ENCODE peak calls at places on chromosomes 6 and 20, in nine cellular contexts. One of them, this sample, is unnamed.

GRCh38 chr20:14055127-14055742 is 59.9 kb downstream of the MACROD2 start:
- DNase-seq in hepatocyte: peak; percentile 82
- DNase-seq in adrenal gland: peak; percentile 48
- DNase-seq in CD4-positive, alpha-beta memory T cell: no peak
- DNase-seq in body of pancreas: peak; percentile 57
- DNase-seq in AG04450: peak; percentile 20
- DNase-seq in testis: peak; percentile 39
- DNase-seq in lung: no peak
- DNase-seq in upper lobe of left lung: no peak
- DNase-seq in this sample: no peak

GRCh38 chr6:101454106-101454676 is 60.7 kb downstream of the GRIK2 start:
- DNase-seq in hepatocyte: no peak
- DNase-seq in adrenal gland: no peak
- DNase-seq in CD4-positive, alpha-beta memory T cell: no peak
- DNase-seq in body of pancreas: no peak
- DNase-seq in AG04450: no peak
- DNase-seq in testis: no peak
- DNase-seq in lung: no peak
- DNase-seq in upper lobe of left lung: no peak
- DNase-seq in this sample: no peak

GRCh38 chr6:43668151-43669028 is 19.2 kb downstream of the MRPS18A start:
- DNase-seq in hepatocyte: peak; percentile 82
- DNase-seq in adrenal gland: peak; percentile 81
- DNase-seq in CD4-positive, alpha-beta memory T cell: peak; percentile 48
- DNase-seq in body of pancreas: peak; percentile 61
- DNase-seq in AG04450: no peak
- DNase-seq in testis: peak; percentile 58
- DNase-seq in lung: peak; percentile 66
- DNase-seq in upper lobe of left lung: peak; percentile 82
- DNase-seq in this sample: peak; percentile 25

GRCh38 chr6:135936606-135937005 is 85.1 kb downstream of the PDE7B start:
- DNase-seq in hepatocyte: peak; percentile 25
- DNase-seq in adrenal gland: no peak
- DNase-seq in CD4-positive, alpha-beta memory T cell: no peak
- DNase-seq in body of pancreas: no peak
- DNase-seq in AG04450: peak; percentile 92
- DNase-seq in testis: no peak
- DNase-seq in lung: no peak
- DNase-seq in upper lobe of left lung: no peak
- DNase-seq in this sample: no peak

GRCh38 chr20:44979090-44979621 is 12.8 kb downstream of the STK4 start:
- DNase-seq in hepatocyte: no peak
- DNase-seq in adrenal gland: no peak
- DNase-seq in CD4-positive, alpha-beta memory T cell: peak; percentile 94
- DNase-seq in body of pancreas: peak; percentile 58
- DNase-seq in AG04450: no peak
- DNase-seq in testis: no peak
- DNase-seq in lung: peak; percentile 45
- DNase-seq in upper lobe of left lung: no peak
- DNase-seq in this sample: peak; percentile 87

GRCh38 chr6:71486466-71486865 is 197.9 kb downstream of the OGFRL1 start:
- DNase-seq in hepatocyte: no peak
- DNase-seq in adrenal gland: no peak
- DNase-seq in CD4-positive, alpha-beta memory T cell: no peak
- DNase-seq in body of pancreas: no peak
- DNase-seq in AG04450: no peak
- DNase-seq in testis: no peak
- DNase-seq in lung: no peak
- DNase-seq in upper lobe of left lung: no peak
- DNase-seq in this sample: no peak

GRCh38 chr20:56359212-56360132 is 698 bp downstream of the FAM210B start:
- DNase-seq in hepatocyte: peak; percentile 79
- DNase-seq in adrenal gland: peak; percentile 53
- DNase-seq in CD4-positive, alpha-beta memory T cell: no peak
- DNase-seq in body of pancreas: peak; percentile 60
- DNase-seq in AG04450: peak; percentile 26
- DNase-seq in testis: peak; percentile 67
- DNase-seq in lung: peak; percentile 39
- DNase-seq in upper lobe of left lung: peak; percentile 84
- DNase-seq in this sample: peak; percentile 27

GRCh38 chr6:35139924-35140524 is 1.1 kb downstream of the TCP11 start:
- DNase-seq in hepatocyte: peak; percentile 78
- DNase-seq in adrenal gland: peak; percentile 38
- DNase-seq in CD4-positive, alpha-beta memory T cell: no peak
- DNase-seq in body of pancreas: peak; percentile 50
- DNase-seq in AG04450: peak; percentile 56
- DNase-seq in testis: peak; percentile 51
- DNase-seq in lung: no peak
- DNase-seq in upper lobe of left lung: no peak
- DNase-seq in this sample: peak; percentile 26

GRCh38 chr6:112470950-112471349 is 123.8 kb downstream of the RFPL4B start:
- DNase-seq in hepatocyte: peak; percentile 30
- DNase-seq in adrenal gland: no peak
- DNase-seq in CD4-positive, alpha-beta memory T cell: no peak
- DNase-seq in body of pancreas: no peak
- DNase-seq in AG04450: no peak
- DNase-seq in testis: no peak
- DNase-seq in lung: no peak
- DNase-seq in upper lobe of left lung: no peak
- DNase-seq in this sample: no peak

GRCh38 chr20:38143646-38144554 is 21.2 kb downstream of the TGM2 start:
- DNase-seq in hepatocyte: peak; percentile 87
- DNase-seq in adrenal gland: peak; percentile 56
- DNase-seq in CD4-positive, alpha-beta memory T cell: no peak
- DNase-seq in body of pancreas: peak; percentile 74
- DNase-seq in AG04450: peak; percentile 48
- DNase-seq in testis: no peak
- DNase-seq in lung: no peak
- DNase-seq in upper lobe of left lung: no peak
- DNase-seq in this sample: no peak

GRCh38 chr20:38139919-38140753 is 24.9 kb downstream of the TGM2 start:
- DNase-seq in hepatocyte: peak; percentile 35
- DNase-seq in adrenal gland: no peak
- DNase-seq in CD4-positive, alpha-beta memory T cell: no peak
- DNase-seq in body of pancreas: no peak
- DNase-seq in AG04450: no peak
- DNase-seq in testis: no peak
- DNase-seq in lung: no peak
- DNase-seq in upper lobe of left lung: no peak
- DNase-seq in this sample: no peak

GRCh38 chr20:38141154-38141888 is 23.7 kb downstream of the TGM2 start:
- DNase-seq in hepatocyte: no peak
- DNase-seq in adrenal gland: no peak
- DNase-seq in CD4-positive, alpha-beta memory T cell: no peak
- DNase-seq in body of pancreas: no peak
- DNase-seq in AG04450: no peak
- DNase-seq in testis: no peak
- DNase-seq in lung: no peak
- DNase-seq in upper lobe of left lung: no peak
- DNase-seq in this sample: no peak

GRCh38 chr20:38143238-38143645 is 21.8 kb downstream of the TGM2 start:
- DNase-seq in hepatocyte: peak; percentile 85
- DNase-seq in adrenal gland: no peak
- DNase-seq in CD4-positive, alpha-beta memory T cell: no peak
- DNase-seq in body of pancreas: peak; percentile 37
- DNase-seq in AG04450: no peak
- DNase-seq in testis: no peak
- DNase-seq in lung: no peak
- DNase-seq in upper lobe of left lung: no peak
- DNase-seq in this sample: no peak

DNA sequence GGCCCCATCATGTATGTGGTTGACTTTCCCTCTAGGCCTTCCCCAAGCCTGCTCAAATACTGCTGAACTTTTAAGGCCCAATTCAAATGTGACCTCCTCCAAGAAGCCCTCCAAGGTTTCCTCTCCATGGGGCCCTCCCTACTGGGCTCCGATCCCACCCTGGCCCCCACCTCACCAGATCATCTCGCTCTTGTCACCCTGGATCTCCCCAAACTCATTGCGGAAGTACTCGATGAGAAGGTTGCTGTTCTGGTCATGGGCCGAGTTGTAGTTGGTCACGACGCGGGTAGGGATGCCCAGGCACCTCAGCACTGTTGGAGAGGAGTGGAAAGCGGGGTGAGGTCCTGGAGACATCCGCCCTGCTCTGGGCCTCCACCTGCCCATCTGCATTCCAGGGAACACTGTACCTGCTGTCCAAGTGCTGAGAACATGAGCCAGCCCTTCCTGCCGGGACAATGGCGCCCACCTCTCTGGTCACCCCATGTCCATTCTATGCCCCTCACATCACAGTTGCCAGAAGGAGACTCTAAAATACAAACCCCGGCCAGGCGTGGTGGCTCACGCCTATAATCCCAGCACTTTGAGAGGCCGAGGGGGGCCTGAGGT is 23.1 kb downstream of the TGM2 start:
- DNase-seq in hepatocyte: no peak
- DNase-seq in adrenal gland: no peak
- DNase-seq in CD4-positive, alpha-beta memory T cell: no peak
- DNase-seq in body of pancreas: no peak
- DNase-seq in AG04450: no peak
- DNase-seq in testis: no peak
- DNase-seq in lung: no peak
- DNase-seq in upper lobe of left lung: no peak
- DNase-seq in this sample: no peak
- H3K27ac ChIP-seq in hepatocyte: peak overlapping the region; percentile 99
- H3K27ac ChIP-seq in adrenal gland: no peak overlapping the region
- H3K27ac ChIP-seq in CD4-positive, alpha-beta memory T cell: no peak overlapping the region
- H3K27ac ChIP-seq in body of pancreas: no peak overlapping the region
- H3K27ac ChIP-seq in AG04450: no peak overlapping the region
- H3K27ac ChIP-seq in testis: no peak overlapping the region
- H3K27ac ChIP-seq in lung: no peak overlapping the region
- H3K27ac ChIP-seq in upper lobe of left lung: peak overlapping the region; percentile 86
- H3K27ac ChIP-seq in this sample: no peak overlapping the region

DNA sequence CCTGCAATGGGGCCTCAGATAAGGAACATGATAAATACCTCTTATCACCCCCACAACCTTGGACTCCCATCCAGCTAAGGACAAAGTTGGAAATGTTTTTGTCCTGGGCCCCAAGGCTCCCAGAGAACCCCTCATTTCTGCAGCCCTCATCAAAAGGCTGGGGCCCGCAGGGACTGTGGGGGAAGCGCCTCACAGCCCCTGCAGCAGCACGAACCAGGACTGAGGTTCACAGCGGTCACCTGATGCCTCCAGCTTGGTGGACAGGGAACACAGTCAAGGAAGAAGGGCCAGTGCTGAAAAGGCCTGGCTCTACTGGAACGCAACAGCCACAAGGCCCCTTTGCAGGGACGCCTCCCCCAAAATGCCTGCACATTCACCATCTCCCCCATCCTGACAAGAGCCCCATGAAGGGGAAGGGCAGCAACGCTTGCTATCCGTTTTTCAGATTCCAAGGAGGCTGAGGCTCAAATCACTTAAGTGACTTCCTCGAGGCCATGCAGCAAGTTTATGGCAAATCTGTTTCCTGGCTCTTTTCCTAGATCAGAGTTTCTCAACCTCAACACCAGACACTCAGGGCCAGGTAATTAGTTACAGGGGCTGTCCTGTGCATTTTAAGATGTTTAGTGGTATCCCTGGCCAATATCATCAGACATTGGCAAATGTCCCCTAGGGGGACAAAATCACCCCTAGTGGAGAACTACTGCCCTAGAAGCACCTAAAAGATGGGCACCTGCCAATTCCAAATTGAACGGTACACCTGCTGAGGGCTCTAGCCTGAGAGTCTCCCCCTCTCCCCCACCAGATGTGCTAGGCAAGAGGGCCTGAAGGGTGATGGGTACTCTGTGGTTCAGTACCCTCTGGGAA is 10.5 kb downstream of the TFEB start:
- DNase-seq in hepatocyte: peak; percentile 56
- DNase-seq in adrenal gland: no peak
- DNase-seq in CD4-positive, alpha-beta memory T cell: no peak
- DNase-seq in body of pancreas: no peak
- DNase-seq in AG04450: no peak
- DNase-seq in testis: no peak
- DNase-seq in lung: no peak
- DNase-seq in upper lobe of left lung: no peak
- DNase-seq in this sample: no peak
- H3K27ac ChIP-seq in hepatocyte: peak overlapping the region; percentile 92
- H3K27ac ChIP-seq in adrenal gland: peak overlapping the region; percentile 77
- H3K27ac ChIP-seq in CD4-positive, alpha-beta memory T cell: no peak overlapping the region
- H3K27ac ChIP-seq in body of pancreas: no peak overlapping the region
- H3K27ac ChIP-seq in AG04450: no peak overlapping the region
- H3K27ac ChIP-seq in testis: no peak overlapping the region
- H3K27ac ChIP-seq in lung: no peak overlapping the region
- H3K27ac ChIP-seq in upper lobe of left lung: peak overlapping the region; percentile 90
- H3K27ac ChIP-seq in this sample: no peak overlapping the region

GRCh38 chr6:152096863-152097496 is 289.5 kb downstream of the ESR1 start:
- DNase-seq in hepatocyte: no peak
- DNase-seq in adrenal gland: no peak
- DNase-seq in CD4-positive, alpha-beta memory T cell: no peak
- DNase-seq in body of pancreas: no peak
- DNase-seq in AG04450: peak; percentile 79
- DNase-seq in testis: no peak
- DNase-seq in lung: no peak
- DNase-seq in upper lobe of left lung: no peak
- DNase-seq in this sample: no peak
- H3K27ac ChIP-seq in hepatocyte: peak overlapping the region; percentile 21
- H3K27ac ChIP-seq in adrenal gland: peak overlapping the region; percentile 2
- H3K27ac ChIP-seq in CD4-positive, alpha-beta memory T cell: no peak overlapping the region
- H3K27ac ChIP-seq in body of pancreas: no peak overlapping the region
- H3K27ac ChIP-seq in AG04450: peak overlapping the region; percentile 94
- H3K27ac ChIP-seq in testis: no peak overlapping the region
- H3K27ac ChIP-seq in lung: no peak overlapping the region
- H3K27ac ChIP-seq in upper lobe of left lung: no peak overlapping the region
- H3K27ac ChIP-seq in this sample: no peak overlapping the region

DNA sequence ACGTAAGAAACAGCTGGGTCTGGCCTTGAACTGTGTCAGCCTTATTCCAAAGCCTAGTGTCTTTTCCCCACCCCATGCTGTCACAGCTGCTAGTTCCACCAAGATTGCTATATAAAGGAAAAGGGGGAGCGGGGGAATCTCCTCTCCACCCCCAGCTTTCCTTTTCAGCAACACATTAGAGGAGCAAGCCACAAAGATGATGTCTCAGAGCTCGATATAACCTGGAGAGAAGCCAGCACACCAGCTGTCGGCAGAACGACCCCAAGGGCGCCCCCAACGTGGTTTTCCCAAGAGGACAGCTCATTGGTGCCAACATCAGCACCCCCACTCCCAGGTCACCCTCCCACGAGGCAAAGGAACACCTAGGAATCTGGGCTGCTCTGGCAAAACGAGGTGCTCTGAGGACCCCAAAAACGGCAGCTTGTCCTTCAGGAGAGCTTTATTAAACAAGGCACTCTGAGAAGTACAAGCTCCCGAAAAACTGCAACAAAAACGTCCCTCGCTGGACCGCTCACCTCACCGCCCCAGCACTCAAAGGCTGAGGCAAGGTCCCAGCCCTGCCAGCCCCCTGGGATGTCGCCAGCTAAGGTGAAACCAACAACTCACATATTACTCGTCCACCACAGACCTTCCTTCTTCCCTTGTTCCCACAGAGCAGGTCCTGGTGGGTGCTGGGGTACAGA is 36.3 kb downstream of the ATP9A start:
- DNase-seq in hepatocyte: peak; percentile 34
- DNase-seq in adrenal gland: no peak
- DNase-seq in CD4-positive, alpha-beta memory T cell: no peak
- DNase-seq in body of pancreas: no peak
- DNase-seq in AG04450: no peak
- DNase-seq in testis: peak; percentile 74
- DNase-seq in lung: no peak
- DNase-seq in upper lobe of left lung: no peak
- DNase-seq in this sample: no peak
- H3K27ac ChIP-seq in hepatocyte: peak overlapping the region; percentile 69
- H3K27ac ChIP-seq in adrenal gland: peak overlapping the region; percentile 73
- H3K27ac ChIP-seq in CD4-positive, alpha-beta memory T cell: no peak overlapping the region
- H3K27ac ChIP-seq in body of pancreas: no peak overlapping the region
- H3K27ac ChIP-seq in AG04450: peak overlapping the region; percentile 93
- H3K27ac ChIP-seq in testis: peak overlapping the region; percentile 93
- H3K27ac ChIP-seq in lung: no peak overlapping the region
- H3K27ac ChIP-seq in upper lobe of left lung: peak overlapping the region; percentile 56
- H3K27ac ChIP-seq in this sample: no peak overlapping the region

This sample was measured in naive thymus-derived CD4-positive, alpha-beta T cell.